ENCODE peak calls at places on chromosomes 7 and 10, in five cellular contexts. L is endothelial cell, Q is progenitor cell of endocrine pancreas, K is amniotic epithelial cell, H is NAMALWA. Y is an unnamed sample.

GRCh38 chr10:15084502-15084922 is 4.1 kb downstream of the ACBD7 start:
- DNase-seq in L (no peak), Q (no peak), K (peak), H (peak), Y (peak)

GRCh38 chr10:61173450-61173849 is 229.5 kb upstream of the RHOBTB1 start:
- DNase-seq in L (no peak), Q (no peak), K (no peak), H (no peak), Y (no peak)

GRCh38 chr7:5266148-5267028 is 16.4 kb upstream of the SLC29A4 start:
- DNase-seq in L (no peak), Q (no peak), K (no peak), H (no peak), Y (no peak)

GRCh38 chr10:111360260-111360925 is 283.6 kb downstream of the ADRA2A start:
- DNase-seq in L (peak), Q (peak), K (peak), H (peak), Y (peak)

GRCh38 chr7:157875230-157876179 is 538.7 kb downstream of the DNAJB6 start:
- DNase-seq in L (no peak), Q (peak), K (no peak), H (peak), Y (no peak)

GRCh38 chr7:131235489-131236317 is 92.0 kb upstream of the MKLN1 start:
- DNase-seq in L (no peak), Q (no peak), K (peak), H (no peak), Y (peak)

GRCh38 chr7:131068604-131069021 is 259.1 kb upstream of the MKLN1 start:
- DNase-seq in L (no peak), Q (no peak), K (peak), H (no peak), Y (no peak)

GRCh38 chr7:79414910-79415309 is 38.6 kb downstream of the MAGI2 start:
- DNase-seq in L (no peak), Q (no peak), K (no peak), H (no peak), Y (no peak)

GRCh38 chr7:29993169-29993568 is 3.6 kb upstream of the SCRN1 start:
- DNase-seq in L (no peak), Q (no peak), K (no peak), H (no peak), Y (no peak)

GRCh38 chr7:50677279-50677996 is 105.3 kb downstream of the GRB10 start:
- DNase-seq in L (no peak), Q (no peak), K (no peak), H (no peak), Y (no peak)

GRCh38 chr10:44016589-44017482 is 368.1 kb downstream of the CXCL12 start:
- DNase-seq in L (no peak), Q (no peak), K (no peak), H (no peak), Y (no peak)

GRCh38 chr7:128883622-128884549 is 21.2 kb downstream of the ATP6V1F start:
- DNase-seq in L (peak), Q (peak), K (peak), H (peak), Y (no peak)

GRCh38 chr10:59098811-59099452 is 77.5 kb upstream of the PHYHIPL start:
- DNase-seq in L (no peak), Q (no peak), K (no peak), H (no peak), Y (no peak)

GRCh38 chr10:97923476-97923875 is 73.8 kb downstream of the GOLGA7B start:
- DNase-seq in L (no peak), Q (no peak), K (no peak), H (no peak), Y (no peak)

GRCh38 chr7:126856691-126857291 is 395.9 kb downstream of the GRM8 start:
- DNase-seq in L (no peak), Q (no peak), K (no peak), H (peak), Y (no peak)

GRCh38 chr7:3065724-3066143 is 22.1 kb upstream of the CARD11 start:
- DNase-seq in L (peak), Q (peak), K (peak), H (peak), Y (no peak)

GRCh38 chr10:36597921-36598320 is 527.5 kb upstream of the ANKRD30A start:
- DNase-seq in L (no peak), Q (no peak), K (no peak), H (no peak), Y (no peak)

GRCh38 chr10:132350391-132350790 is 18.4 kb downstream of the LRRC27 start:
- DNase-seq in L (no peak), Q (no peak), K (no peak), H (no peak), Y (no peak)

GRCh38 chr10:97128851-97129186 is 56.9 kb downstream of the SLIT1 start:
- DNase-seq in L (no peak), Q (no peak), K (no peak), H (no peak), Y (no peak)

GRCh38 chr10:131186547-131187253 is 124.8 kb downstream of the TCERG1L start:
- DNase-seq in L (no peak), Q (no peak), K (no peak), H (no peak), Y (no peak)

GRCh38 chr10:104045151-104046089 is 40.3 kb downstream of the COL17A1 start:
- DNase-seq in L (peak), Q (peak), K (peak), H (peak), Y (peak)

GRCh38 chr10:49512121-49512809 is 26.7 kb downstream of the ERCC6 start:
- DNase-seq in L (no peak), Q (no peak), K (peak), H (peak), Y (no peak)

GRCh38 chr10:27192284-27192683 is 37.1 kb downstream of the MASTL start:
- DNase-seq in L (no peak), Q (no peak), K (peak), H (no peak), Y (peak)

GRCh38 chr7:27173412-27174076 is 576 bp downstream of the HOXA10 start:
- DNase-seq in L (no peak), Q (no peak), K (no peak), H (no peak), Y (no peak)

GRCh38 chr7:5694221-5694754 is 87.2 kb downstream of the RNF216 start:
- DNase-seq in L (no peak), Q (no peak), K (peak), H (no peak), Y (no peak)

GRCh38 chr7:50379539-50379938 is 70.6 kb downstream of the FIGNL1 start:
- DNase-seq in L (no peak), Q (no peak), K (no peak), H (no peak), Y (no peak)

GRCh38 chr10:31822150-31822549 is 106.5 kb downstream of the ARHGAP12 start:
- DNase-seq in L (no peak), Q (no peak), K (no peak), H (no peak), Y (no peak)

GRCh38 chr10:33521062-33521461 is 186.6 kb upstream of the NRP1 start:
- DNase-seq in L (no peak), Q (no peak), K (peak), H (no peak), Y (no peak)

GRCh38 chr7:7969306-7970112 is 913 bp downstream of the GLCCI1 start:
- DNase-seq in L (peak), Q (peak), K (peak), H (peak), Y (no peak)

GRCh38 chr10:3418041-3418760 is 245.6 kb upstream of the PITRM1 start:
- DNase-seq in L (no peak), Q (no peak), K (peak), H (no peak), Y (no peak)

GRCh38 chr10:878333-878753 is 53.2 kb downstream of the LARP4B start:
- DNase-seq in L (no peak), Q (no peak), K (peak), H (no peak), Y (no peak)

GRCh38 chr10:58237014-58237830 is 30.5 kb downstream of the IPMK start:
- DNase-seq in L (no peak), Q (no peak), K (peak), H (no peak), Y (peak)

GRCh38 chr10:86295791-86296190 is 70.8 kb downstream of the GRID1 start:
- DNase-seq in L (no peak), Q (no peak), K (no peak), H (no peak), Y (no peak)